ENCODE peak calls at places on chromosomes 6 and 20, in ten cellular contexts. G is fibroblast of pulmonary artery; Y is SW480; H is HCT116; A is chondrocyte; Q is HT-29; X is activated CD8-positive, alpha-beta T cell treated with anti-CD3 and anti-CD28 coated beads, Interleukin-2, amount 10 ng/mL, durations not matched to agents 7 days and 5 days; N is non-pigmented ciliary epithelial cell; W is amygdala; R is effector memory CD4-positive, alpha-beta T cell. B is an unnamed sample.

GRCh38 chr6:142400495-142400894 is 98.7 kb downstream of the ADGRG6 start:
- DNase-seq in G (peak), Y (no peak), H (no peak), A (no peak), Q (no peak), X (no peak), N (peak), W (no peak), R (no peak), B (no peak)

GRCh38 chr6:45543298-45544235 is 165.8 kb upstream of the SUPT3H start:
- DNase-seq in G (peak), Y (no peak), H (no peak), A (no peak), Q (no peak), X (no peak), N (no peak), W (no peak), R (no peak), B (no peak)

GRCh38 chr6:111909238-111909637 is 36.0 kb upstream of the FYN start:
- DNase-seq in G (no peak), Y (no peak), H (no peak), A (no peak), Q (no peak), X (no peak), N (no peak), W (no peak), R (no peak), B (no peak)

GRCh38 chr6:84554069-84554468 is 210.3 kb downstream of the TBX18 start:
- DNase-seq in G (peak), Y (no peak), H (no peak), A (no peak), Q (no peak), X (no peak), N (no peak), W (no peak), R (no peak), B (no peak)

GRCh38 chr6:159557046-159557445 is 136.0 kb downstream of the SOD2 start:
- DNase-seq in G (no peak), Y (no peak), H (no peak), A (no peak), Q (no peak), X (no peak), N (no peak), W (no peak), R (no peak), B (no peak)

GRCh38 chr6:75852721-75853120 is 103.7 kb downstream of the MYO6 start:
- DNase-seq in G (peak), Y (no peak), H (no peak), A (no peak), Q (peak), X (no peak), N (peak), W (no peak), R (no peak), B (no peak)

GRCh38 chr6:100796049-100796823 is 84.9 kb downstream of the ASCC3 start:
- DNase-seq in G (no peak), Y (no peak), H (no peak), A (no peak), Q (no peak), X (no peak), N (no peak), W (no peak), R (no peak), B (no peak)

GRCh38 chr6:34190504-34191122 is 44.7 kb upstream of the GRM4 start:
- DNase-seq in G (no peak), Y (no peak), H (no peak), A (peak), Q (no peak), X (no peak), N (no peak), W (no peak), R (no peak), B (no peak)

GRCh38 chr6:131937703-131938631 is 13.2 kb downstream of the CCN2 start:
- DNase-seq in G (peak), Y (no peak), H (no peak), A (no peak), Q (no peak), X (no peak), N (no peak), W (no peak), R (no peak), B (no peak)

GRCh38 chr20:58028123-58028522 is 200.3 kb downstream of the ANKRD60 start:
- DNase-seq in G (no peak), Y (no peak), H (no peak), A (no peak), Q (no peak), X (no peak), N (no peak), W (no peak), R (no peak), B (peak)

GRCh38 chr20:58361549-58361948 is 27.5 kb upstream of the VAPB start:
- DNase-seq in G (peak), Y (no peak), H (no peak), A (no peak), Q (peak), X (no peak), N (no peak), W (no peak), R (no peak), B (no peak)

GRCh38 chr6:82022614-82023102 is 224.9 kb downstream of the IBTK start:
- DNase-seq in G (peak), Y (peak), H (peak), A (no peak), Q (peak), X (no peak), N (no peak), W (no peak), R (no peak), B (no peak)

GRCh38 chr6:17580518-17581048 is 19.5 kb upstream of the FAM8A1 start:
- DNase-seq in G (peak), Y (peak), H (no peak), A (no peak), Q (no peak), X (peak), N (no peak), W (peak), R (no peak), B (peak)

GRCh38 chr20:5448449-5449118 is 131.8 kb upstream of the PROKR2 start:
- DNase-seq in G (peak), Y (peak), H (peak), A (no peak), Q (peak), X (peak), N (no peak), W (peak), R (peak), B (peak)

GRCh38 chr20:57346477-57346876 is 4.6 kb upstream of the RAE1 start:
- DNase-seq in G (peak), Y (peak), H (peak), A (no peak), Q (peak), X (peak), N (peak), W (peak), R (peak), B (peak)

GRCh38 chr6:7921071-7921470 is 10.5 kb upstream of the TXNDC5 start:
- DNase-seq in G (no peak), Y (no peak), H (no peak), A (no peak), Q (no peak), X (no peak), N (no peak), W (no peak), R (no peak), B (no peak)

GRCh38 chr6:2858678-2859324 is 17.1 kb upstream of the SERPINB1 start:
- DNase-seq in G (peak), Y (no peak), H (no peak), A (no peak), Q (no peak), X (peak), N (no peak), W (no peak), R (peak), B (no peak)

B was measured in transverse colon.